ENCODE peak calls at places on chromosomes 2 and 18, in seven cellular contexts. N is neuronal stem cell, A is mesendoderm, V is H9, U is mesenchymal stem cell, Q is trophoblast cell, C is H1. J is an unnamed sample.

GRCh38 chr2:105644174-105644980 is 100.3 kb upstream of the NCK2 start:
- DNase-seq in N (no peak), A (no peak), V (no peak), U (peak), Q (no peak), C (no peak), J (no peak)

GRCh38 chr2:109128466-109129355 is at the start of gene SH3RF3:
- DNase-seq in N (peak), A (peak), V (peak), U (peak), Q (peak), C (peak), J (peak)

GRCh38 chr18:35971661-35972196 is 750 bp upstream of the RMP24 start:
- DNase-seq in N (no peak), A (no peak), V (no peak), U (no peak), Q (no peak), C (no peak), J (no peak)

GRCh38 chr18:79406708-79407107 is 11.0 kb downstream of the NFATC1 start:
- DNase-seq in N (no peak), A (no peak), V (no peak), U (no peak), Q (no peak), C (no peak), J (no peak)

GRCh38 chr2:219418155-219418569 is at the start of gene DES:
- DNase-seq in N (no peak), A (no peak), V (peak), U (no peak), Q (no peak), C (no peak), J (no peak)

GRCh38 chr2:216299130-216299529 is 73.2 kb downstream of the MARCHF4 start:
- DNase-seq in N (no peak), A (no peak), V (no peak), U (no peak), Q (no peak), C (no peak), J (no peak)

GRCh38 chr2:224401641-224402342 is at the start of gene FAM124B:
- DNase-seq in N (no peak), A (peak), V (no peak), U (peak), Q (peak), C (no peak), J (peak)

GRCh38 chr2:10954856-10955818 is 43.4 kb downstream of the KCNF1 start:
- DNase-seq in N (no peak), A (no peak), V (no peak), U (peak), Q (peak), C (no peak), J (peak)

GRCh38 chr2:143841935-143842334 is 678.0 kb downstream of the ZEB2 start:
- DNase-seq in N (no peak), A (peak), V (no peak), U (peak), Q (no peak), C (no peak), J (peak)

GRCh38 chr2:54454922-54455583 is 1.1 kb upstream of the SPTBN1 start:
- DNase-seq in N (peak), A (peak), V (peak), U (peak), Q (peak), C (peak), J (no peak)

GRCh38 chr2:168156661-168157060 is 90.7 kb downstream of the STK39 start:
- DNase-seq in N (no peak), A (peak), V (no peak), U (peak), Q (no peak), C (no peak), J (peak)

GRCh38 chr2:64645014-64645418 is 8.7 kb downstream of the SERTAD2 start:
- DNase-seq in N (peak), A (peak), V (peak), U (peak), Q (peak), C (peak), J (peak)

GRCh38 chr2:54709341-54709809 is 14.1 kb upstream of the EML6 start:
- DNase-seq in N (no peak), A (no peak), V (peak), U (no peak), Q (no peak), C (no peak), J (no peak)

GRCh38 chr18:29147944-29148343 is 971.0 kb upstream of the CDH2 start:
- DNase-seq in N (no peak), A (peak), V (peak), U (peak), Q (peak), C (no peak), J (peak)

DNA sequence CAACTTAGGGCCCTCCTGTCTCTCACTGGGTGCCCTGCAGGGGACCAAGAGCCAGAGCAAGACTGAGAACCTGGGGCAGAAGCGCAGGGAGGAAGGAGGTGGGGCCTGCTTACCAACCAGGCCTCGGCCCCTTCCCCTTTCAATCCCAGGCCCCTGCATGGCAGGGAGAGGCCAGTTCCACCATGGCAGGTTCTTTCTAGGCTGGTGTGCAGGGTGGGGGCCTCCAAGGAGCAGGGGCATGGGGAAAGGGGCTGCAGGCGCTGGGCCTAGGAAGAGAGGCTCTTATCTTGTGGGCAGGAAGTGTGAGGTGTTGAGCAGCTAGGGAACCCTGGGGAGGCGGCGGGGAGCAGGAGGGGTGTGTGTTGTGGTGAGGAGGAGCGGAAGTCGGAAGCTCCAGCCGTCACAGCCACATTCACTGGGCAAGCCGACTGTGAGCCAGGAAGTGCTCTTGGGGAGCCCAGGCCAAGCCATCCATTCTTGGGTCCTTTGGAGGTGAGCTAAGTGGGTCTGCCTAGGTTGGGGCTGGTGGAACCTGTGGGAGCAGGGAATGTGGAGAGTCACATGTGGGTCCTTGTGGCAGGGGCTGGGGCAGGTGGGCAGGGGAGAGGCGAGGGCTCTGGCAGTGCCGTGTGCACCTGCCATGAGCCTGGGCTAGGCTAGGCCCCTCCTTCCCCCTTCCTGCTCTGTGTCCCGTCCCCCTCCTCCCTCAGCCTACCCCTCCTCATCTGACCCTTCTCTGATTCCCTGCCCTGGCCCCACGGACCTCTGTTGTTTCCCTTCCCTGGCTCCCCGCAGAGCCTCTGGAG is at the start of gene PSD4:
- DNase-seq in N (no peak), A (peak), V (no peak), U (no peak), Q (no peak), C (no peak), J (no peak)
- H3K4ac ChIP-seq in N (peak), A (no peak), V (no peak), U (no peak), Q (no peak), C (no peak), J (no peak)

GRCh38 chr2:36511858-36512630 is 85.9 kb downstream of the FEZ2 start:
- DNase-seq in N (no peak), A (no peak), V (no peak), U (no peak), Q (no peak), C (no peak), J (no peak)
- H3K4ac ChIP-seq in N (no peak), A (no peak), V (no peak), U (no peak), Q (no peak), C (no peak), J (no peak)

GRCh38 chr18:74574916-74575315 is 22.8 kb upstream of the ZNF407 start:
- DNase-seq in N (no peak), A (no peak), V (no peak), U (no peak), Q (no peak), C (no peak), J (no peak)

GRCh38 chr18:74570266-74570665 is 27.4 kb upstream of the ZNF407 start:
- DNase-seq in N (no peak), A (no peak), V (no peak), U (no peak), Q (no peak), C (no peak), J (no peak)

GRCh38 chr18:74569401-74569800 is 28.3 kb upstream of the ZNF407 start:
- DNase-seq in N (no peak), A (no peak), V (no peak), U (no peak), Q (no peak), C (no peak), J (no peak)

GRCh38 chr18:74571895-74572680 is 25.6 kb upstream of the ZNF407 start:
- DNase-seq in N (no peak), A (no peak), V (no peak), U (no peak), Q (peak), C (no peak), J (no peak)

DNA sequence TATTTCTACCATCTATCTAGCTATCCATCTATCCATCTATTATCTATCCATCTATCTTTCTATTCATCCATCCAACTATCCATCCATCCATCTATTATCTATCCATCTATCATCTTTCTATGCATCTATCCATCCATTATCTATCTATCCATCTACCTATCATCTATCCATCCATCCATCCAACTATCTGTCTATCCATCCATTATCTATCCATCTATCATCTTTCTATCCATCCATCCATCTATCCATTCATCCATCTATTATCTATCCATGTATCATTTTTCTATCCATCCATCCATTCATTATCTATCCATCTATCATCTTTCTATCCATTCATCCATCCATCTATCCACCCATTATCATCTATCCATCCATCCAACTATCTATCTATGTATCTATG is 24.6 kb upstream of the ZNF407 start:
- DNase-seq in N (no peak), A (no peak), V (no peak), U (no peak), Q (no peak), C (no peak), J (no peak)
- H3K4ac ChIP-seq in N (no peak), A (no peak), V (no peak), U (no peak), Q (no peak), C (no peak), J (no peak)

DNA sequence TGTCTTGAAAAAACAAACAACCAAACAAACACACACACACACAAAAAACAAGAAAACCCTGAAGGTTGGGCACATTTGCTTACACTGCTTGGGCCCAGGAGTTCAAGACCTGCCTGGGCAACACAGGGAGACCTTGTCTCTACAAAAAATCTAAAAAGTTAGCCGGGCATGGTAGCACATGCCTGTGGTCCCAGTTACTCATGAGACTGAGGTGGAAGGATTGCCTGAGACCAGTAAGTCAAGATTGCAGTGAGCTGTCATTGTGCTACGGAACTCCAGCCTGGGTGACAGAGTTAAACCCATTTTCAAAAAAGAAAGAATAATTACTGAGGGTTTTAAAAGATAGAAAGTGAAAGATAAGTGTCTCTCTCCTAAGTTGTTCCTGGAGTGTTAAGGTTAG is 103.4 kb downstream of the MBD5 start:
- DNase-seq in N (no peak), A (peak), V (no peak), U (no peak), Q (peak), C (no peak), J (no peak)
- H3K4ac ChIP-seq in N (no peak), A (no peak), V (no peak), U (no peak), Q (no peak), C (no peak), J (no peak)

J was measured in IMR-90.